ENCODE peak calls at places on chromosome 17, in six cellular contexts. One of them, this sample, is unnamed.

GRCh38 chr17:59651346-59651745 is 31.7 kb downstream of the CLTC start:
- DNase-seq in lower lobe of right lung: no peak
- DNase-seq in adrenal gland: no peak
- DNase-seq in gastrocnemius medialis: no peak
- DNase-seq in AG04450: no peak
- DNase-seq in WTC11: no peak
- DNase-seq in this sample: no peak

GRCh38 chr17:62703776-62704380 is 76.4 kb downstream of the MRC2 start:
- DNase-seq in lower lobe of right lung: peak
- DNase-seq in adrenal gland: peak
- DNase-seq in gastrocnemius medialis: no peak
- DNase-seq in AG04450: no peak
- DNase-seq in WTC11: peak
- DNase-seq in this sample: peak

GRCh38 chr17:1147664-1148063 is 32.1 kb downstream of the ABR start:
- DNase-seq in lower lobe of right lung: no peak
- DNase-seq in adrenal gland: peak
- DNase-seq in gastrocnemius medialis: no peak
- DNase-seq in AG04450: no peak
- DNase-seq in WTC11: peak
- DNase-seq in this sample: no peak

GRCh38 chr17:45162022-45162687 is 480 bp downstream of the HEXIM2 start:
- DNase-seq in lower lobe of right lung: peak
- DNase-seq in adrenal gland: no peak
- DNase-seq in gastrocnemius medialis: no peak
- DNase-seq in AG04450: no peak
- DNase-seq in WTC11: no peak
- DNase-seq in this sample: no peak

GRCh38 chr17:31364012-31364411 is 27.5 kb upstream of the RAB11FIP4 start:
- DNase-seq in lower lobe of right lung: no peak
- DNase-seq in adrenal gland: no peak
- DNase-seq in gastrocnemius medialis: no peak
- DNase-seq in AG04450: no peak
- DNase-seq in WTC11: no peak
- DNase-seq in this sample: no peak

GRCh38 chr17:2436516-2436915 is 35.7 kb upstream of the MNT start:
- DNase-seq in lower lobe of right lung: no peak
- DNase-seq in adrenal gland: no peak
- DNase-seq in gastrocnemius medialis: no peak
- DNase-seq in AG04450: no peak
- DNase-seq in WTC11: no peak
- DNase-seq in this sample: no peak

GRCh38 chr17:67244621-67245072 is 349 bp downstream of the HELZ start:
- DNase-seq in lower lobe of right lung: peak
- DNase-seq in adrenal gland: peak
- DNase-seq in gastrocnemius medialis: no peak
- DNase-seq in AG04450: no peak
- DNase-seq in WTC11: peak
- DNase-seq in this sample: peak

GRCh38 chr17:12081720-12082119 is 61.0 kb downstream of the MAP2K4 start:
- DNase-seq in lower lobe of right lung: no peak
- DNase-seq in adrenal gland: no peak
- DNase-seq in gastrocnemius medialis: no peak
- DNase-seq in AG04450: no peak
- DNase-seq in WTC11: no peak
- DNase-seq in this sample: no peak

GRCh38 chr17:48596000-48596734 is 2.6 kb upstream of the HOXB5 start:
- DNase-seq in lower lobe of right lung: no peak
- DNase-seq in adrenal gland: peak
- DNase-seq in gastrocnemius medialis: no peak
- DNase-seq in AG04450: no peak
- DNase-seq in WTC11: no peak
- DNase-seq in this sample: peak

GRCh38 chr17:17560975-17561374 is 30.5 kb downstream of the PEMT start:
- DNase-seq in lower lobe of right lung: no peak
- DNase-seq in adrenal gland: no peak
- DNase-seq in gastrocnemius medialis: no peak
- DNase-seq in AG04450: no peak
- DNase-seq in WTC11: no peak
- DNase-seq in this sample: no peak

GRCh38 chr17:18258356-18259038 is at the start of gene FLII:
- DNase-seq in lower lobe of right lung: peak
- DNase-seq in adrenal gland: no peak
- DNase-seq in gastrocnemius medialis: peak
- DNase-seq in AG04450: no peak
- DNase-seq in WTC11: peak
- DNase-seq in this sample: peak

GRCh38 chr17:4708436-4708835 is 2.0 kb upstream of the ARRB2 start:
- DNase-seq in lower lobe of right lung: no peak
- DNase-seq in adrenal gland: no peak
- DNase-seq in gastrocnemius medialis: no peak
- DNase-seq in AG04450: no peak
- DNase-seq in WTC11: peak
- DNase-seq in this sample: peak

GRCh38 chr17:48576479-48577309 is 1.5 kb downstream of the HOXB4 start:
- DNase-seq in lower lobe of right lung: no peak
- DNase-seq in adrenal gland: peak
- DNase-seq in gastrocnemius medialis: no peak
- DNase-seq in AG04450: no peak
- DNase-seq in WTC11: no peak
- DNase-seq in this sample: no peak

DNA sequence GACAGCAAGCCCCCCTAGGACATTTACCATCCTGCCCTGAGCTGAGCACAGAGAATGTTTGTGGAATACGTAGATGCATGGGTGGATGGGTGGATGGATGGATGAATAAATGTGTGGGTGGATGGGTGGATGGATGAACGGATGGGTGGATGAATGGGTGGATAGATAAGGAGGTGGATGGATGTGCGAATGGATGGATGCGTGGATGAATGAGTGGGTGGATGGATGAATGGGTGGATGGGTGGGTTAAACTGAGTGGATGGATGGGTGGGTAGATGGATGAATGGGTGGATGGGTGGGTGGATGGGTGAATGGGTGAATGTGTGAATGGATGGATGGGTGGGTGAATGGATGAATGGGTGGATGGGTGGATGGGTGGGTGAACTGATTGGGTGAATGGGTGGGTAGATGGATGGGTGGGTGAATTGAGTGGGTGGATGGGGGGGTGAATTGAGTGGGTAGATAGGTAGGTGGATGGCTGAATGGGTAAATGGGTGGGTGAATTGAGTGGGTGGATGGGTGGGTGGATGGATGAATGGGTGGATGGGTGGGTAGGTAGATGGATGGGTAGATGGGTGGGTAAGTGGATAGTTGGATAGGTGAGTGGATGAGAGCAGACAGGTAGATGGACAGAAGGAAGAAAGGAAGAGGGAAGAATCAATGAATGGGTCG is 5.2 kb downstream of the TMC6 start:
- DNase-seq in lower lobe of right lung: no peak
- DNase-seq in adrenal gland: no peak
- DNase-seq in gastrocnemius medialis: no peak
- DNase-seq in AG04450: no peak
- DNase-seq in WTC11: no peak
- DNase-seq in this sample: no peak
- TF ChIP-seq CTCF in lower lobe of right lung: no peak
- TF ChIP-seq CTCF in adrenal gland: no peak
- TF ChIP-seq CTCF in gastrocnemius medialis: no peak
- TF ChIP-seq CTCF in AG04450: no peak
- TF ChIP-seq CTCF in WTC11: no peak
- TF ChIP-seq CTCF in this sample: no peak

GRCh38 chr17:79607941-79608728 is 2.7 kb downstream of the RBFOX3 start:
- DNase-seq in lower lobe of right lung: no peak
- DNase-seq in adrenal gland: no peak
- DNase-seq in gastrocnemius medialis: no peak
- DNase-seq in AG04450: no peak
- DNase-seq in WTC11: peak
- DNase-seq in this sample: peak
- TF ChIP-seq CTCF in lower lobe of right lung: no peak
- TF ChIP-seq CTCF in adrenal gland: no peak
- TF ChIP-seq CTCF in gastrocnemius medialis: no peak
- TF ChIP-seq CTCF in AG04450: peak
- TF ChIP-seq CTCF in WTC11: no peak
- TF ChIP-seq CTCF in this sample: no peak

GRCh38 chr17:80780381-80781187 is 211.1 kb upstream of the CHMP6 start:
- DNase-seq in lower lobe of right lung: no peak
- DNase-seq in adrenal gland: peak
- DNase-seq in gastrocnemius medialis: no peak
- DNase-seq in AG04450: no peak
- DNase-seq in WTC11: no peak
- DNase-seq in this sample: peak
- TF ChIP-seq CTCF in lower lobe of right lung: no peak
- TF ChIP-seq CTCF in adrenal gland: no peak
- TF ChIP-seq CTCF in gastrocnemius medialis: no peak
- TF ChIP-seq CTCF in AG04450: no peak
- TF ChIP-seq CTCF in WTC11: no peak
- TF ChIP-seq CTCF in this sample: no peak

DNA sequence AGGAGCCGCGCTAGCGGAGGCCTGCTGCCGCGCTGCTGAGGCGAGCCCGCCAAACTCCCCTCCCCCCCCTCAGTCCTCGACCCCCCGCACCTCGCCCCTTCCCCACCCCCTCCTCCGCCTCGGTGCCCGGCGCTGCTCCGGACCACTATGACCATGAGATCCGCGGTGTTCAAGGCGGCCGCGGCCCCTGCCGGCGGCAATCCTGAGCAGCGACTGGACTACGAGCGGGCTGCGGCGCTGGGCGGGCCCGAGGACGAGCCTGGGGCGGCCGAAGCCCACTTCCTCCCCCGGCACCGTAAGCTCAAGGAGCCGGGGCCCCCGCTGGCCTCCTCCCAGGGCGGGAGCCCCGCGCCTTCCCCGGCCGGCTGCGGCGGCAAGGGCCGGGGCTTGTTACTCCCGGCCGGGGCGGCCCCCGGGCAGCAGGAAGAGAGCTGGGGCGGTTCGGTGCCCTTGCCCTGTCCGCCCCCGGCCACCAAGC is 734 bp downstream of the MSL1 start:
- DNase-seq in lower lobe of right lung: peak
- DNase-seq in adrenal gland: peak
- DNase-seq in gastrocnemius medialis: peak
- DNase-seq in AG04450: no peak
- DNase-seq in WTC11: peak
- DNase-seq in this sample: peak
- TF ChIP-seq CTCF in lower lobe of right lung: peak
- TF ChIP-seq CTCF in adrenal gland: no peak
- TF ChIP-seq CTCF in gastrocnemius medialis: peak
- TF ChIP-seq CTCF in AG04450: peak
- TF ChIP-seq CTCF in WTC11: no peak
- TF ChIP-seq CTCF in this sample: no peak

GRCh38 chr17:77914440-77915254 is 43.9 kb upstream of the TNRC6C start:
- DNase-seq in lower lobe of right lung: no peak
- DNase-seq in adrenal gland: no peak
- DNase-seq in gastrocnemius medialis: no peak
- DNase-seq in AG04450: no peak
- DNase-seq in WTC11: peak
- DNase-seq in this sample: no peak
- TF ChIP-seq CTCF in lower lobe of right lung: no peak
- TF ChIP-seq CTCF in adrenal gland: no peak
- TF ChIP-seq CTCF in gastrocnemius medialis: peak
- TF ChIP-seq CTCF in AG04450: no peak
- TF ChIP-seq CTCF in WTC11: no peak
- TF ChIP-seq CTCF in this sample: no peak

DNA sequence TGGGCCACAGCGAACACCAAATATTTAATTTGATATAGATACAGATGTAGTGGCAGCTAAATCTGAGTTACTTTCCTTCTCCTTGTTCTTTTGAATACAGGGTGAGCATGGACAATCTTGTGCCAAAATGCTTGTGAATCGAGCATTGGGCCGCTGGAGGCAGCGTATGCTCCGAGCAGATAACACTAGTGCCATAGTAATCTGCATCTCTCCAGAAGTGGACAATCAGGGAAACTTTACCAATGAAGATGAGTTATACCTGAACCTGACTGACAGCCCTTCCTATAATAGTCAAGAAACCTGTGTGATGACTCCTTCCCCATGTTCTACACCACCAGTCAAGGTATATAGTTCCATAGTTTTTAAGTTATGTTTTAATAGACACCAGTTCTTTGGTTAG is 21.2 kb upstream of the BCAS3 start:
- DNase-seq in lower lobe of right lung: no peak
- DNase-seq in adrenal gland: no peak
- DNase-seq in gastrocnemius medialis: no peak
- DNase-seq in AG04450: no peak
- DNase-seq in WTC11: no peak
- DNase-seq in this sample: no peak
- TF ChIP-seq CTCF in lower lobe of right lung: no peak
- TF ChIP-seq CTCF in adrenal gland: no peak
- TF ChIP-seq CTCF in gastrocnemius medialis: no peak
- TF ChIP-seq CTCF in AG04450: no peak
- TF ChIP-seq CTCF in WTC11: no peak
- TF ChIP-seq CTCF in this sample: no peak

GRCh38 chr17:40317345-40317873 is 8.4 kb downstream of the RARA start:
- DNase-seq in lower lobe of right lung: no peak
- DNase-seq in adrenal gland: peak
- DNase-seq in gastrocnemius medialis: peak
- DNase-seq in AG04450: no peak
- DNase-seq in WTC11: peak
- DNase-seq in this sample: peak

GRCh38 chr17:40317880-40318834 is 9.2 kb downstream of the RARA start:
- DNase-seq in lower lobe of right lung: peak
- DNase-seq in adrenal gland: peak
- DNase-seq in gastrocnemius medialis: peak
- DNase-seq in AG04450: peak
- DNase-seq in WTC11: peak
- DNase-seq in this sample: peak

GRCh38 chr17:40319651-40320550 is 10.9 kb downstream of the RARA start:
- DNase-seq in lower lobe of right lung: peak
- DNase-seq in adrenal gland: no peak
- DNase-seq in gastrocnemius medialis: peak
- DNase-seq in AG04450: no peak
- DNase-seq in WTC11: no peak
- DNase-seq in this sample: peak

GRCh38 chr17:40320771-40321501 is 12.0 kb downstream of the RARA start:
- DNase-seq in lower lobe of right lung: peak
- DNase-seq in adrenal gland: no peak
- DNase-seq in gastrocnemius medialis: peak
- DNase-seq in AG04450: no peak
- DNase-seq in WTC11: no peak
- DNase-seq in this sample: peak

DNA sequence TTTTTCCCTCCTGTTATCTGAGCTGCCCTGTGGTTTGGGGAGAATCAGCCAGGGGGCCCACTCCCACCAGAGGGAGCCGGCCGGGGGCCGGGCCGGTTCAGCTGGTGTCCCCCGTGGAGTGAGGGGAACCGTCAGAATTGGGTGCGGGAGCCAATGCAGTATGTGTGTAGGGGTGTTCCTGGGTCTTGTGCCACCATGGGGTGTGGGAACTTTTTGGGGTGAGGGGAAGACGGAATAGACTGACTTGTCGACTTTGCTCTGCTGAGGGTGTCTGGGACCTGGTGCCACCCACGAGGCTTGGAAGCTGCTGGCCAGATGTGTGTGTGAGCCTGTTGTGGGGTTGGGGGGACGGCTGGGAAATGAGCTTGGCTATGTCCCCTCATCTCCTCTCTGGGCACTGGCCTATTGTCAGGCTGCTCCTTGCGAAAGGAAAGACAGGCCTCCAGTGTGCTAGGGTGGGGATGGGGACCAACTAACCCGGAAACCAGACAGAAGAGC is 9.9 kb downstream of the RARA start:
- DNase-seq in lower lobe of right lung: peak
- DNase-seq in adrenal gland: no peak
- DNase-seq in gastrocnemius medialis: peak
- DNase-seq in AG04450: no peak
- DNase-seq in WTC11: peak
- DNase-seq in this sample: peak
- TF ChIP-seq CTCF in lower lobe of right lung: no peak
- TF ChIP-seq CTCF in adrenal gland: no peak
- TF ChIP-seq CTCF in gastrocnemius medialis: no peak
- TF ChIP-seq CTCF in AG04450: peak
- TF ChIP-seq CTCF in WTC11: no peak
- TF ChIP-seq CTCF in this sample: no peak

GRCh38 chr17:80970044-80970761 is 21.4 kb upstream of the CHMP6 start:
- DNase-seq in lower lobe of right lung: peak
- DNase-seq in adrenal gland: no peak
- DNase-seq in gastrocnemius medialis: peak
- DNase-seq in AG04450: no peak
- DNase-seq in WTC11: peak
- DNase-seq in this sample: peak
- TF ChIP-seq CTCF in lower lobe of right lung: no peak
- TF ChIP-seq CTCF in adrenal gland: peak
- TF ChIP-seq CTCF in gastrocnemius medialis: peak
- TF ChIP-seq CTCF in AG04450: peak
- TF ChIP-seq CTCF in WTC11: no peak
- TF ChIP-seq CTCF in this sample: peak

This sample was measured in activated CD8-positive, alpha-beta T cell treated with anti-CD3 and anti-CD28 coated beads for 36 hours.